ENCODE peak calls at places on chromosomes 16 and 17, in eight cellular contexts. Y is activated CD4-positive, CD25-positive, alpha-beta regulatory T cell; K is amniotic stem cell; M is HepG2; U is dorsolateral prefrontal cortex; N is left colon; H is iPS-NIHi11; T is stimulated activated effector memory CD8-positive, alpha-beta T cell treated with anti-CD3 and anti-CD28 coated beads, Interleukin-12 subunit alpha, Interleukin-12 subunit beta, amount 100 ng/mL, for 72 hours. C is an unnamed sample.
A peak's percentile ranks its signal among the peaks of the same experiment; 100 is the strongest.

GRCh38 chr17:28811594-28812135 is 30.9 kb downstream of the FAM222B start:
- DNase-seq in T (no peak), N (no peak), H (peak; percentile 34), K (no peak), M (peak; percentile 36), Y (no peak), U (no peak), C (no peak)

GRCh38 chr17:59963738-59964454 is 644 bp downstream of the RNFT1 start:
- DNase-seq in U (peak; percentile 47), Y (peak; percentile 20), H (peak; percentile 41), T (peak; percentile 71), K (peak; percentile 33), M (peak; percentile 16), N (peak; percentile 31), C (peak; percentile 57)

GRCh38 chr16:8832383-8833100 is 34.9 kb downstream of the PMM2 start:
- DNase-seq in N (no peak), M (no peak), K (no peak), T (no peak), H (no peak), Y (no peak), U (no peak), C (no peak)

GRCh38 chr17:6862822-6863221 is 31.3 kb upstream of the TEKT1 start:
- DNase-seq in Y (no peak), M (no peak), K (no peak), U (peak; percentile 71), N (no peak), H (no peak), T (no peak), C (peak; percentile 54)

GRCh38 chr16:15601212-15601879 is 41.6 kb downstream of the MARF1 start:
- DNase-seq in N (no peak), M (no peak), H (peak; percentile 78), U (no peak), T (no peak), Y (no peak), K (no peak), C (no peak)

GRCh38 chr17:78174870-78175642 is 6.7 kb downstream of the SYNGR2 start:
- DNase-seq in H (no peak), N (peak; percentile 72), K (no peak), M (no peak), T (no peak), U (no peak), Y (no peak), C (no peak)

GRCh38 chr17:80871341-80871740 is 120.3 kb upstream of the CHMP6 start:
- DNase-seq in T (no peak), K (no peak), H (no peak), Y (no peak), M (no peak), U (no peak), N (peak; percentile 24), C (no peak)

GRCh38 chr16:68907297-68907999 is 64.1 kb downstream of the TANGO6 start:
- DNase-seq in M (peak; percentile 12), Y (no peak), T (no peak), U (no peak), N (no peak), H (no peak), K (no peak), C (no peak)

GRCh38 chr16:83970430-83970815 is 2.4 kb downstream of the NECAB2 start:
- DNase-seq in U (no peak), K (no peak), Y (no peak), H (no peak), T (no peak), M (no peak), N (no peak), C (no peak)

GRCh38 chr17:9645858-9646555 is 690 bp downstream of the USP43 start:
- DNase-seq in T (peak; percentile 55), M (peak; percentile 30), U (peak; percentile 57), H (peak; percentile 74), K (no peak), Y (no peak), N (peak; percentile 73), C (no peak)

GRCh38 chr17:8121531-8122390 is 2.1 kb downstream of the HES7 start:
- DNase-seq in K (no peak), T (peak; percentile 88), M (no peak), Y (peak; percentile 15), N (peak; percentile 59), U (peak; percentile 83), H (peak; percentile 58), C (peak; percentile 50)

GRCh38 chr16:74682556-74682955 is 15.9 kb upstream of the RFWD3 start:
- DNase-seq in H (peak; percentile 33), T (no peak), U (no peak), N (no peak), K (no peak), Y (no peak), M (no peak), C (no peak)

GRCh38 chr17:21313320-21313719 is 28.8 kb downstream of the MAP2K3 start:
- DNase-seq in N (peak; percentile 20), K (no peak), H (no peak), T (no peak), Y (no peak), U (no peak), M (no peak), C (no peak)

GRCh38 chr16:31080756-31081419 is 6.7 kb downstream of the ZNF646 start:
- DNase-seq in H (no peak), K (no peak), M (no peak), U (no peak), N (no peak), Y (no peak), T (peak; percentile 47), C (no peak)

GRCh38 chr17:37743875-37744632 is 805 bp downstream of the HNF1B start:
- DNase-seq in N (no peak), T (peak; percentile 58), K (no peak), Y (no peak), M (peak; percentile 61), H (peak; percentile 29), U (no peak), C (no peak)

C was measured in caudate nucleus.